ENCODE peak calls at places on chromosome 21, in nine cellular contexts. I, W, H, J, Q, T, Z, O and V are unnamed samples.

GRCh38 chr21:44365251-44365966 is 12.0 kb downstream of the TRPM2 start:
- DNase-seq in I (no peak), W (no peak), H (no peak), J (no peak), Q (no peak), T (no peak), Z (no peak), O (no peak), V (no peak)

GRCh38 chr21:41369105-41369914 is 7.5 kb downstream of the MX2 start:
- DNase-seq in I (no peak), W (no peak), H (no peak), J (peak; percentile 35), Q (peak; percentile 5), T (peak; percentile 59), Z (no peak), O (no peak), V (no peak)

GRCh38 chr21:15010645-15011044 is 54.2 kb downstream of the NRIP1 start:
- DNase-seq in I (no peak), W (no peak), H (no peak), J (no peak), Q (no peak), T (no peak), Z (no peak), O (peak; percentile 69), V (no peak)

GRCh38 chr21:45852886-45853400 is 128.6 kb upstream of the COL6A1 start:
- DNase-seq in I (no peak), W (no peak), H (no peak), J (no peak), Q (no peak), T (no peak), Z (no peak), O (no peak), V (no peak)

GRCh38 chr21:32348604-32349332 is 44.0 kb downstream of the URB1 start:
- DNase-seq in I (no peak), W (no peak), H (no peak), J (no peak), Q (peak; percentile 51), T (no peak), Z (peak; percentile 31), O (no peak), V (no peak)

GRCh38 chr21:27476696-27477095 is 509.8 kb upstream of the ADAMTS5 start:
- DNase-seq in I (peak; percentile 18), W (no peak), H (no peak), J (no peak), Q (no peak), T (peak; percentile 30), Z (no peak), O (peak; percentile 62), V (no peak)

GRCh38 chr21:39097335-39097861 is 85.9 kb downstream of the PSMG1 start:
- DNase-seq in I (no peak), W (peak; percentile 54), H (no peak), J (no peak), Q (no peak), T (no peak), Z (no peak), O (no peak), V (no peak)

GRCh38 chr21:37659874-37660273 is 256.4 kb downstream of the KCNJ6 start:
- DNase-seq in I (no peak), W (no peak), H (no peak), J (no peak), Q (no peak), T (no peak), Z (no peak), O (no peak), V (no peak)

GRCh38 chr21:45263534-45263933 is 24.2 kb downstream of the POFUT2 start:
- DNase-seq in I (no peak), W (no peak), H (no peak), J (no peak), Q (no peak), T (peak; percentile 1), Z (peak; percentile 12), O (no peak), V (no peak)

GRCh38 chr21:42439284-42440186 is 35.8 kb downstream of the UBASH3A start:
- DNase-seq in I (no peak), W (no peak), H (no peak), J (no peak), Q (no peak), T (no peak), Z (no peak), O (no peak), V (no peak)